ENCODE peak calls at places on chromosomes 5 and 9, in seven cellular contexts. R is transverse colon, H is heart left ventricle, B is Peyer's patch, E is ovary, Y is stomach, M is A549. L is an unnamed sample.

GRCh38 chr5:83688321-83688720 is 32.3 kb downstream of the HAPLN1 start:
- DNase-seq in E (no peak), Y (no peak), H (no peak), R (no peak), M (no peak), B (no peak), L (no peak)

GRCh38 chr5:148469446-148470062 is 85.8 kb downstream of the FBXO38 start:
- DNase-seq in R (no peak), M (no peak), B (no peak), E (no peak), H (peak; percentile 46), Y (no peak), L (no peak)

GRCh38 chr5:139378941-139379361 is 4.1 kb downstream of the SLC23A1 start:
- DNase-seq in B (no peak), R (peak; percentile 2), M (no peak), E (no peak), H (no peak), Y (no peak), L (no peak)

GRCh38 chr5:177132504-177133118 is 962 bp upstream of the NSD1 start:
- DNase-seq in E (no peak), R (no peak), B (peak; percentile 34), M (no peak), Y (no peak), H (peak; percentile 25), L (peak; percentile 86)

GRCh38 chr5:41925555-41925946 is 470 bp downstream of the FBXO4 start:
- DNase-seq in H (peak; percentile 23), Y (peak; percentile 27), M (peak; percentile 36), B (peak; percentile 22), E (peak; percentile 48), R (no peak), L (peak; percentile 79)

GRCh38 chr5:16578474-16578883 is 38.3 kb downstream of the RETREG1 start:
- DNase-seq in M (no peak), E (no peak), B (no peak), Y (no peak), H (no peak), R (no peak), L (no peak)

GRCh38 chr5:78930742-78931141 is 54.4 kb downstream of the ARSB start:
- DNase-seq in M (no peak), Y (no peak), E (no peak), R (no peak), H (no peak), B (no peak), L (no peak)

GRCh38 chr9:93897075-93897970 is 57.8 kb downstream of the BARX1 start:
- DNase-seq in R (peak; percentile 2), Y (peak; percentile 22), B (no peak), H (no peak), M (no peak), E (no peak), L (no peak)

GRCh38 chr9:73683862-73684591 is 532.4 kb downstream of the ANXA1 start:
- DNase-seq in H (no peak), Y (no peak), R (no peak), M (peak; percentile 44), B (no peak), E (no peak), L (no peak)

GRCh38 chr5:135596364-135596763 is 17.6 kb upstream of the CXCL14 start:
- DNase-seq in R (no peak), H (no peak), M (no peak), B (no peak), Y (no peak), E (no peak), L (no peak)

GRCh38 chr9:92499701-92500100 is 17.4 kb upstream of the ASPN start:
- DNase-seq in M (no peak), B (no peak), E (no peak), Y (no peak), H (no peak), R (no peak), L (no peak)

GRCh38 chr5:41296066-41296465 is 82.7 kb upstream of the C6 start:
- DNase-seq in Y (no peak), H (no peak), B (no peak), E (no peak), R (no peak), M (no peak), L (no peak)

GRCh38 chr5:149687789-149688188 is 42.3 kb upstream of the PPARGC1B start:
- DNase-seq in B (no peak), R (no peak), Y (no peak), H (no peak), M (no peak), E (no peak), L (no peak)

GRCh38 chr5:171288066-171288465 is 21.0 kb upstream of the TLX3 start:
- DNase-seq in Y (no peak), R (no peak), H (no peak), M (no peak), B (no peak), E (no peak), L (no peak)

GRCh38 chr5:72358925-72359324 is 38.8 kb downstream of the PTCD2 start:
- DNase-seq in Y (no peak), R (no peak), H (no peak), B (no peak), M (no peak), E (no peak), L (no peak)

GRCh38 chr9:88753691-88754367 is 218.9 kb downstream of the NXNL2 start:
- DNase-seq in E (no peak), B (no peak), H (peak; percentile 68), Y (no peak), M (no peak), R (no peak), L (peak; percentile 37)

GRCh38 chr5:68139601-68140441 is 75.7 kb upstream of the PIK3R1 start:
- DNase-seq in M (no peak), R (no peak), Y (no peak), H (no peak), E (no peak), B (no peak), L (no peak)

GRCh38 chr5:19462019-19462418 is 526.0 kb downstream of the CDH18 start:
- DNase-seq in B (no peak), M (no peak), H (no peak), E (no peak), R (no peak), Y (no peak), L (no peak)

GRCh38 chr9:71706172-71706571 is 62.1 kb downstream of the CEMIP2 start:
- DNase-seq in M (no peak), Y (no peak), H (no peak), E (no peak), R (no peak), B (no peak), L (no peak)

GRCh38 chr9:115730396-115730795 is 423.2 kb upstream of the PAPPA start:
- DNase-seq in E (no peak), R (no peak), M (no peak), Y (no peak), H (no peak), B (no peak), L (no peak)

GRCh38 chr9:112820886-112821285 is 69.8 kb downstream of the SLC46A2 start:
- DNase-seq in B (no peak), R (no peak), Y (no peak), M (no peak), H (no peak), E (no peak), L (no peak)

GRCh38 chr9:89048611-89049010 is 57.3 kb downstream of the S1PR3 start:
- DNase-seq in M (no peak), R (no peak), Y (no peak), E (no peak), H (no peak), B (no peak), L (no peak)

GRCh38 chr9:131298816-131299215 is 9.3 kb downstream of the PLPP7 start:
- DNase-seq in E (no peak), Y (no peak), R (no peak), B (no peak), H (no peak), M (no peak), L (no peak)

GRCh38 chr5:172568308-172568923 is 72.6 kb upstream of the NEURL1B start:
- DNase-seq in E (no peak), R (peak; percentile 67), M (no peak), Y (no peak), B (no peak), H (no peak), L (peak; percentile 27)

GRCh38 chr5:176784218-176785165 is 25.9 kb upstream of the UNC5A start:
- DNase-seq in M (peak; percentile 86), B (no peak), E (no peak), Y (no peak), R (no peak), H (no peak), L (peak; percentile 41)

GRCh38 chr9:129432671-129433154 is 188.2 kb downstream of the C9orf50 start:
- DNase-seq in H (no peak), R (no peak), B (no peak), E (no peak), M (no peak), Y (peak; percentile 90), L (peak; percentile 98)

GRCh38 chr9:116327702-116328440 is 174.3 kb downstream of the PAPPA start:
- DNase-seq in B (no peak), H (no peak), E (no peak), Y (no peak), R (no peak), M (no peak), L (no peak)

GRCh38 chr9:127194881-127195713 is 69.5 kb upstream of the GARNL3 start:
- DNase-seq in R (no peak), B (no peak), H (no peak), M (peak; percentile 77), E (no peak), Y (no peak), L (peak; percentile 66)
- H3K27ac ChIP-seq in R (no peak overlapping the region), B (peak overlapping the region; percentile 60), H (no peak overlapping the region), M (peak overlapping the region; percentile 16), E (no peak overlapping the region), Y (no peak overlapping the region), L (no peak overlapping the region)

GRCh38 chr5:64768358-64769312 is at the start of the genes CWC27 and SREK1IP1:
- DNase-seq in E (peak; percentile 76), B (peak; percentile 73), R (peak; percentile 86), H (peak; percentile 81), Y (peak; percentile 83), M (peak; percentile 92), L (peak; percentile 89)
- TF ChIP-seq CTCF in E (peak; percentile 13), B (no peak), R (no peak), H (no peak), Y (peak; percentile 30), M (no peak), L (peak; percentile 25)

DNA sequence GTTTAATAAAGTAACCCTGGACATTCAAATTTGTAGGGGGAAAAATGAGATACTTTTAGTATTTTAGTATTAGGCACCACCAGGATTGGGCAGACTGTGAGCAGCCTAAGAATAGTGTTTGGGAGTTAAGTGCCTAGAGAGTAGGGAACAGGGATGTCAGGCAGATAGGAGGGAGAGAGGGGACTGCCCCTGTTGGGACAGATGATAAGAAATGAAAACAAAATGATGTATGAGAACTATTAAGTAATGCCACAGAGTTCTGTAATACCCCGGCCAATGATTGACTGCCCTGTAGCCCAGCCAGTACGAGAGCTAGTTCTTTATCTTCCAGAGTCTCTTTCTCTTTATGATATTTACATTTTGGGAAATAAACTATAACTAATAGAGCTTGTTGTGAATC is 24.4 kb downstream of the ARHGAP26 start:
- DNase-seq in Y (no peak), H (no peak), E (no peak), B (no peak), R (no peak), M (no peak), L (no peak)
- H3K4me1 ChIP-seq in Y (peaks cover 26% of the 10 kb centered on the region), H (peaks cover 42% of the 10 kb centered on the region), E (no peaks in the 10 kb centered on the region), B (peaks cover 9% of the 10 kb centered on the region), R (peaks cover 53% of the 10 kb centered on the region), M (peaks cover 24% of the 10 kb centered on the region), L (peaks cover 7% of the 10 kb centered on the region)

GRCh38 chr9:123291736-123292135 is 23.4 kb upstream of the STRBP start:
- DNase-seq in B (no peak), H (no peak), M (no peak), E (no peak), R (no peak), Y (no peak), L (no peak)
- H3K27ac ChIP-seq in B (no peak overlapping the region), H (no peak overlapping the region), M (no peak overlapping the region), E (no peak overlapping the region), R (no peak overlapping the region), Y (no peak overlapping the region), L (no peak overlapping the region)

L was measured in kidney.